ENCODE peak calls at places on chromosomes 3 and 15, in seven cellular contexts. W is brain microvascular endothelial cell; H is stimulated activated CD4-positive, alpha-beta T cell treated with anti-CD3 and anti-CD28 coated beads, Interleukin-4, amount 100 ng/mL, for 4 hours; Q is colonic mucosa; P is cerebellum; A is EH; Y is WTC11. L is an unnamed sample.

GRCh38 chr15:77122576-77122975 is 51.7 kb upstream of the TSPAN3 start:
- DNase-seq in W (no peak), H (no peak), Q (no peak), P (no peak), A (no peak), Y (no peak), L (no peak)

GRCh38 chr3:79639855-79640254 is 127.9 kb downstream of the ROBO1 start:
- DNase-seq in W (no peak), H (no peak), Q (no peak), P (no peak), A (no peak), Y (no peak), L (no peak)

GRCh38 chr15:31399544-31400171 is 73.0 kb downstream of the KLF13 start:
- DNase-seq in W (peak), H (no peak), Q (peak), P (peak), A (peak), Y (no peak), L (no peak)

GRCh38 chr15:73716417-73716816 is 32.2 kb downstream of the CD276 start:
- DNase-seq in W (no peak), H (no peak), Q (no peak), P (no peak), A (no peak), Y (no peak), L (no peak)

GRCh38 chr3:4582634-4583033 is 89.5 kb downstream of the ITPR1 start:
- DNase-seq in W (peak), H (no peak), Q (no peak), P (no peak), A (peak), Y (no peak), L (peak)

GRCh38 chr3:196292281-196292923 is 4.9 kb upstream of the PCYT1A start:
- DNase-seq in W (no peak), H (no peak), Q (no peak), P (no peak), A (no peak), Y (peak), L (no peak)

GRCh38 chr3:99474776-99475175 is 163.6 kb upstream of the COL8A1 start:
- DNase-seq in W (no peak), H (no peak), Q (no peak), P (no peak), A (peak), Y (no peak), L (no peak)

GRCh38 chr15:43776718-43777292 is at the start of gene ELL3:
- DNase-seq in W (peak), H (peak), Q (peak), P (peak), A (peak), Y (peak), L (no peak)

GRCh38 chr3:168977696-168978374 is 685.7 kb downstream of the MECOM start:
- DNase-seq in W (no peak), H (no peak), Q (no peak), P (no peak), A (no peak), Y (no peak), L (peak)

GRCh38 chr3:30894521-30895289 is at the start of gene GADL1:
- DNase-seq in W (peak), H (peak), Q (no peak), P (no peak), A (peak), Y (peak), L (no peak)

GRCh38 chr3:99332276-99332675 is 306.1 kb upstream of the COL8A1 start:
- DNase-seq in W (no peak), H (no peak), Q (no peak), P (no peak), A (no peak), Y (no peak), L (no peak)

GRCh38 chr3:45545476-45545875 is 49.1 kb upstream of the LIMD1 start:
- DNase-seq in W (peak), H (no peak), Q (no peak), P (no peak), A (peak), Y (no peak), L (no peak)

GRCh38 chr3:22118542-22118941 is 367.5 kb upstream of the ZNF385D start:
- DNase-seq in W (no peak), H (no peak), Q (no peak), P (no peak), A (no peak), Y (no peak), L (no peak)

GRCh38 chr3:159796744-159797143 is 191.9 kb upstream of the IL12A start:
- DNase-seq in W (peak), H (no peak), Q (no peak), P (no peak), A (peak), Y (no peak), L (no peak)

GRCh38 chr3:43455233-43455632 is 166.6 kb downstream of the ANO10 start:
- DNase-seq in W (peak), H (no peak), Q (no peak), P (no peak), A (peak), Y (no peak), L (peak)

GRCh38 chr3:155387571-155387970 is 94.1 kb upstream of the STRIT1 start:
- DNase-seq in W (no peak), H (no peak), Q (no peak), P (no peak), A (no peak), Y (no peak), L (no peak)

GRCh38 chr3:56974242-56974945 is 86.1 kb upstream of the SPATA12 start:
- DNase-seq in W (no peak), H (no peak), Q (no peak), P (no peak), A (no peak), Y (no peak), L (no peak)

GRCh38 chr15:67992834-67993233 is 61.3 kb upstream of the PIAS1 start:
- DNase-seq in W (no peak), H (no peak), Q (peak), P (no peak), A (no peak), Y (no peak), L (no peak)

GRCh38 chr15:77840962-77841361 is 208.2 kb upstream of the LINGO1 start:
- DNase-seq in W (peak), H (no peak), Q (no peak), P (no peak), A (peak), Y (no peak), L (peak)

GRCh38 chr3:6113338-6113737 is 747.6 kb upstream of the GRM7 start:
- DNase-seq in W (no peak), H (no peak), Q (no peak), P (no peak), A (no peak), Y (no peak), L (no peak)

GRCh38 chr15:89958107-89958805 is 42.9 kb upstream of the ZNF710 start:
- DNase-seq in W (no peak), H (no peak), Q (peak), P (no peak), A (no peak), Y (no peak), L (no peak)

GRCh38 chr3:24494616-24495333 is at the start of gene THRB:
- DNase-seq in W (no peak), H (no peak), Q (peak), P (peak), A (peak), Y (peak), L (no peak)

GRCh38 chr3:33063651-33064051 is 33.3 kb downstream of the GLB1 start:
- DNase-seq in W (peak), H (peak), Q (no peak), P (no peak), A (peak), Y (no peak), L (peak)

GRCh38 chr15:47027322-47027946 is 689.9 kb upstream of the SEMA6D start:
- DNase-seq in W (no peak), H (no peak), Q (no peak), P (no peak), A (no peak), Y (no peak), L (no peak)

GRCh38 chr3:126461450-126462070 is 14.1 kb downstream of the ZXDC start:
- DNase-seq in W (no peak), H (no peak), Q (no peak), P (no peak), A (no peak), Y (peak), L (no peak)

GRCh38 chr3:49618412-49618811 is 55.7 kb upstream of the APEH start:
- DNase-seq in W (no peak), H (no peak), Q (no peak), P (no peak), A (no peak), Y (no peak), L (no peak)

L was measured in skeletal muscle cell.